ENCODE peak calls at places on chromosomes 6 and 20, in nine cellular contexts. Z is T-cell; E is astrocyte of the cerebellum; W is Caki2; B is brain microvascular endothelial cell; G is T-helper 17 cell; J is activated CD4-positive, alpha-beta memory T cell treated with anti-CD3 and anti-CD28 coated beads, Interleukin-2, amount 10 ng/mL, durations not matched to agents 7 days and 5 days; N is MCF 10A; K is iris pigment epithelial cell. R is an unnamed sample.

GRCh38 chr6:142938510-142938909 is 6.5 kb downstream of the HIVEP2 start:
- DNase-seq in Z (no peak), E (no peak), W (no peak), B (no peak), G (no peak), J (no peak), N (no peak), K (no peak), R (no peak)

GRCh38 chr20:57505991-57506390 is 18.9 kb downstream of the CTCFL start:
- DNase-seq in Z (no peak), E (no peak), W (peak), B (no peak), G (no peak), J (no peak), N (no peak), K (no peak), R (no peak)

GRCh38 chr6:129498950-129499870 is 210.8 kb downstream of the ARHGAP18 start:
- DNase-seq in Z (no peak), E (peak), W (peak), B (peak), G (no peak), J (no peak), N (peak), K (peak), R (no peak)

GRCh38 chr20:35576816-35577215 is 34.9 kb downstream of the ERGIC3 start:
- DNase-seq in Z (no peak), E (no peak), W (no peak), B (no peak), G (no peak), J (no peak), N (no peak), K (no peak), R (no peak)

GRCh38 chr6:34086558-34086957 is 59.3 kb downstream of the GRM4 start:
- DNase-seq in Z (no peak), E (no peak), W (no peak), B (no peak), G (no peak), J (no peak), N (no peak), K (no peak), R (no peak)

GRCh38 chr20:2524435-2525272 is 11.7 kb upstream of the TMC2 start:
- DNase-seq in Z (peak), E (peak), W (peak), B (peak), G (peak), J (peak), N (peak), K (peak), R (peak)

GRCh38 chr6:85450578-85450884 is 648 bp downstream of the NT5E start:
- DNase-seq in Z (no peak), E (no peak), W (no peak), B (no peak), G (no peak), J (no peak), N (no peak), K (no peak), R (no peak)

GRCh38 chr6:74087898-74088297 is 391.9 kb downstream of the CD109 start:
- DNase-seq in Z (no peak), E (no peak), W (no peak), B (peak), G (no peak), J (no peak), N (peak), K (peak), R (no peak)

GRCh38 chr20:16246870-16247269 is 326.4 kb downstream of the KIF16B start:
- DNase-seq in Z (no peak), E (no peak), W (no peak), B (no peak), G (no peak), J (no peak), N (no peak), K (no peak), R (no peak)

GRCh38 chr6:16766836-16767745 is 5.8 kb upstream of the ATXN1 start:
- DNase-seq in Z (no peak), E (no peak), W (no peak), B (peak), G (no peak), J (no peak), N (no peak), K (peak), R (no peak)

R was measured in DND-41.